ENCODE peak calls at places on chromosomes 6 and 20, in six cellular contexts. One of them, this sample, is unnamed.

GRCh38 chr6:13229205-13230085 is 98.9 kb downstream of the TBC1D7 start:
- DNase-seq in HCT116: peak
- DNase-seq in ovary: no peak
- DNase-seq in CD8-positive, alpha-beta T cell: peak
- DNase-seq in GM06990: peak
- DNase-seq in fibroblast of pulmonary artery: peak
- DNase-seq in this sample: peak

GRCh38 chr20:24357169-24357568 is 112.3 kb upstream of the SYNDIG1 start:
- DNase-seq in HCT116: no peak
- DNase-seq in ovary: no peak
- DNase-seq in CD8-positive, alpha-beta T cell: no peak
- DNase-seq in GM06990: no peak
- DNase-seq in fibroblast of pulmonary artery: no peak
- DNase-seq in this sample: peak

GRCh38 chr6:152004036-152004566 is 196.6 kb downstream of the ESR1 start:
- DNase-seq in HCT116: no peak
- DNase-seq in ovary: no peak
- DNase-seq in CD8-positive, alpha-beta T cell: no peak
- DNase-seq in GM06990: no peak
- DNase-seq in fibroblast of pulmonary artery: no peak
- DNase-seq in this sample: no peak

GRCh38 chr6:154165488-154165887 is 126.4 kb downstream of the OPRM1 start:
- DNase-seq in HCT116: no peak
- DNase-seq in ovary: no peak
- DNase-seq in CD8-positive, alpha-beta T cell: no peak
- DNase-seq in GM06990: no peak
- DNase-seq in fibroblast of pulmonary artery: peak
- DNase-seq in this sample: no peak

GRCh38 chr6:44542401-44543116 is 155.1 kb downstream of the CDC5L start:
- DNase-seq in HCT116: no peak
- DNase-seq in ovary: no peak
- DNase-seq in CD8-positive, alpha-beta T cell: no peak
- DNase-seq in GM06990: no peak
- DNase-seq in fibroblast of pulmonary artery: no peak
- DNase-seq in this sample: no peak

GRCh38 chr6:118893095-118893881 is 664 bp upstream of the ASF1A start:
- DNase-seq in HCT116: no peak
- DNase-seq in ovary: peak
- DNase-seq in CD8-positive, alpha-beta T cell: peak
- DNase-seq in GM06990: no peak
- DNase-seq in fibroblast of pulmonary artery: peak
- DNase-seq in this sample: no peak

GRCh38 chr6:38493929-38494547 is 145.7 kb downstream of the BTBD9 start:
- DNase-seq in HCT116: peak
- DNase-seq in ovary: peak
- DNase-seq in CD8-positive, alpha-beta T cell: peak
- DNase-seq in GM06990: peak
- DNase-seq in fibroblast of pulmonary artery: peak
- DNase-seq in this sample: peak

GRCh38 chr6:14919038-14919437 is 326.8 kb upstream of the JARID2 start:
- DNase-seq in HCT116: no peak
- DNase-seq in ovary: no peak
- DNase-seq in CD8-positive, alpha-beta T cell: no peak
- DNase-seq in GM06990: no peak
- DNase-seq in fibroblast of pulmonary artery: no peak
- DNase-seq in this sample: no peak

GRCh38 chr20:58670097-58670496 is 19.0 kb downstream of the STX16 start:
- DNase-seq in HCT116: no peak
- DNase-seq in ovary: no peak
- DNase-seq in CD8-positive, alpha-beta T cell: no peak
- DNase-seq in GM06990: no peak
- DNase-seq in fibroblast of pulmonary artery: no peak
- DNase-seq in this sample: no peak

GRCh38 chr6:53894086-53894485 is 99.3 kb downstream of the LRRC1 start:
- DNase-seq in HCT116: no peak
- DNase-seq in ovary: no peak
- DNase-seq in CD8-positive, alpha-beta T cell: no peak
- DNase-seq in GM06990: peak
- DNase-seq in fibroblast of pulmonary artery: peak
- DNase-seq in this sample: no peak

GRCh38 chr6:110093981-110094380 is 85.5 kb downstream of the WASF1 start:
- DNase-seq in HCT116: no peak
- DNase-seq in ovary: no peak
- DNase-seq in CD8-positive, alpha-beta T cell: no peak
- DNase-seq in GM06990: no peak
- DNase-seq in fibroblast of pulmonary artery: no peak
- DNase-seq in this sample: no peak

GRCh38 chr6:93424303-93425064 is 5.1 kb upstream of the EPHA7 start:
- DNase-seq in HCT116: no peak
- DNase-seq in ovary: no peak
- DNase-seq in CD8-positive, alpha-beta T cell: no peak
- DNase-seq in GM06990: no peak
- DNase-seq in fibroblast of pulmonary artery: peak
- DNase-seq in this sample: no peak

GRCh38 chr6:3393796-3394195 is 63.1 kb downstream of the SLC22A23 start:
- DNase-seq in HCT116: no peak
- DNase-seq in ovary: no peak
- DNase-seq in CD8-positive, alpha-beta T cell: no peak
- DNase-seq in GM06990: no peak
- DNase-seq in fibroblast of pulmonary artery: no peak
- DNase-seq in this sample: peak

GRCh38 chr6:135517527-135517926 is 20.0 kb upstream of the AHI1 start:
- DNase-seq in HCT116: no peak
- DNase-seq in ovary: no peak
- DNase-seq in CD8-positive, alpha-beta T cell: no peak
- DNase-seq in GM06990: no peak
- DNase-seq in fibroblast of pulmonary artery: no peak
- DNase-seq in this sample: no peak

GRCh38 chr6:145206247-145206907 is 528.9 kb downstream of the EPM2A start:
- DNase-seq in HCT116: no peak
- DNase-seq in ovary: no peak
- DNase-seq in CD8-positive, alpha-beta T cell: no peak
- DNase-seq in GM06990: no peak
- DNase-seq in fibroblast of pulmonary artery: peak
- DNase-seq in this sample: no peak

GRCh38 chr6:116596815-116597214 is 19.5 kb upstream of the RSPH4A start:
- DNase-seq in HCT116: no peak
- DNase-seq in ovary: no peak
- DNase-seq in CD8-positive, alpha-beta T cell: no peak
- DNase-seq in GM06990: no peak
- DNase-seq in fibroblast of pulmonary artery: peak
- DNase-seq in this sample: no peak

GRCh38 chr6:44386364-44386928 is 1.1 kb upstream of the CDC5L start:
- DNase-seq in HCT116: no peak
- DNase-seq in ovary: peak
- DNase-seq in CD8-positive, alpha-beta T cell: no peak
- DNase-seq in GM06990: no peak
- DNase-seq in fibroblast of pulmonary artery: no peak
- DNase-seq in this sample: no peak

GRCh38 chr6:137222376-137222775 is 3.2 kb upstream of the IFNGR1 start:
- DNase-seq in HCT116: no peak
- DNase-seq in ovary: no peak
- DNase-seq in CD8-positive, alpha-beta T cell: no peak
- DNase-seq in GM06990: no peak
- DNase-seq in fibroblast of pulmonary artery: peak
- DNase-seq in this sample: peak

GRCh38 chr20:62824476-62825287 is 7.8 kb downstream of the COL9A3 start:
- DNase-seq in HCT116: no peak
- DNase-seq in ovary: peak
- DNase-seq in CD8-positive, alpha-beta T cell: peak
- DNase-seq in GM06990: no peak
- DNase-seq in fibroblast of pulmonary artery: peak
- DNase-seq in this sample: no peak

GRCh38 chr6:158377866-158378265 is 65.6 kb downstream of the TULP4 start:
- DNase-seq in HCT116: no peak
- DNase-seq in ovary: no peak
- DNase-seq in CD8-positive, alpha-beta T cell: no peak
- DNase-seq in GM06990: no peak
- DNase-seq in fibroblast of pulmonary artery: peak
- DNase-seq in this sample: no peak

GRCh38 chr20:64001607-64002011 is 20.7 kb downstream of the PRPF6 start:
- DNase-seq in HCT116: no peak
- DNase-seq in ovary: no peak
- DNase-seq in CD8-positive, alpha-beta T cell: no peak
- DNase-seq in GM06990: no peak
- DNase-seq in fibroblast of pulmonary artery: no peak
- DNase-seq in this sample: peak

GRCh38 chr20:17537959-17538358 is 6.8 kb upstream of the BFSP1 start:
- DNase-seq in HCT116: no peak
- DNase-seq in ovary: no peak
- DNase-seq in CD8-positive, alpha-beta T cell: no peak
- DNase-seq in GM06990: no peak
- DNase-seq in fibroblast of pulmonary artery: no peak
- DNase-seq in this sample: no peak

GRCh38 chr6:14276066-14276465 is 158.5 kb downstream of the CD83 start:
- DNase-seq in HCT116: no peak
- DNase-seq in ovary: no peak
- DNase-seq in CD8-positive, alpha-beta T cell: no peak
- DNase-seq in GM06990: no peak
- DNase-seq in fibroblast of pulmonary artery: no peak
- DNase-seq in this sample: peak

DNA sequence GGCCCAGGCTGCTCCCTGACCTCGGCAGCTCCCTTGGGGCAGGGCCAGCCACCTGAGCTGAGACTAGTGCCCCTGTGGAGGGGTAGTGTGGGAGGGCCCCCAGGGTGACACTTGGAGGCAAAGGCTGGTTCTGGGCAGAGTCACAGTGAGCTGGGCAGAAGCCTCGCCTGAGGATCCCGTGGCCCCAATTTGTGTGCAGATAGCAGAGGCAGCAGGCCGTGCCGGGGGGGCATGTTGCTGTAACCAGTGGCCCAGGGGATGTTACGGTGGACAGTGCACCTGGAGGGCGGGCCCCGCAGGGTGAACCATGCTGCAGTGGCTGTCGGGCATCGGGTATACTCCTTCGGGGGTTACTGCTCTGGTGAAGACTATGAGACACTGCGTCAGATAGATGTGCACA is 2.9 kb downstream of the KLHDC3 start:
- DNase-seq in HCT116: no peak
- DNase-seq in ovary: no peak
- DNase-seq in CD8-positive, alpha-beta T cell: no peak
- DNase-seq in GM06990: no peak
- DNase-seq in fibroblast of pulmonary artery: no peak
- DNase-seq in this sample: no peak
- H3K4me3 ChIP-seq in HCT116: no peak
- H3K4me3 ChIP-seq in ovary: no peak
- H3K4me3 ChIP-seq in CD8-positive, alpha-beta T cell: no peak
- H3K4me3 ChIP-seq in GM06990: no peak
- H3K4me3 ChIP-seq in fibroblast of pulmonary artery: no peak
- H3K4me3 ChIP-seq in this sample: no peak

GRCh38 chr6:143333081-143333480 is 117.4 kb downstream of the ADAT2 start:
- DNase-seq in HCT116: no peak
- DNase-seq in ovary: no peak
- DNase-seq in CD8-positive, alpha-beta T cell: no peak
- DNase-seq in GM06990: no peak
- DNase-seq in fibroblast of pulmonary artery: no peak
- DNase-seq in this sample: no peak

GRCh38 chr6:143331362-143331761 is 119.1 kb downstream of the ADAT2 start:
- DNase-seq in HCT116: no peak
- DNase-seq in ovary: no peak
- DNase-seq in CD8-positive, alpha-beta T cell: no peak
- DNase-seq in GM06990: no peak
- DNase-seq in fibroblast of pulmonary artery: no peak
- DNase-seq in this sample: no peak

GRCh38 chr6:143332153-143332845 is 118.2 kb downstream of the ADAT2 start:
- DNase-seq in HCT116: no peak
- DNase-seq in ovary: no peak
- DNase-seq in CD8-positive, alpha-beta T cell: no peak
- DNase-seq in GM06990: no peak
- DNase-seq in fibroblast of pulmonary artery: no peak
- DNase-seq in this sample: no peak

GRCh38 chr6:143335865-143336264 is 114.6 kb downstream of the ADAT2 start:
- DNase-seq in HCT116: no peak
- DNase-seq in ovary: no peak
- DNase-seq in CD8-positive, alpha-beta T cell: no peak
- DNase-seq in GM06990: no peak
- DNase-seq in fibroblast of pulmonary artery: no peak
- DNase-seq in this sample: no peak

DNA sequence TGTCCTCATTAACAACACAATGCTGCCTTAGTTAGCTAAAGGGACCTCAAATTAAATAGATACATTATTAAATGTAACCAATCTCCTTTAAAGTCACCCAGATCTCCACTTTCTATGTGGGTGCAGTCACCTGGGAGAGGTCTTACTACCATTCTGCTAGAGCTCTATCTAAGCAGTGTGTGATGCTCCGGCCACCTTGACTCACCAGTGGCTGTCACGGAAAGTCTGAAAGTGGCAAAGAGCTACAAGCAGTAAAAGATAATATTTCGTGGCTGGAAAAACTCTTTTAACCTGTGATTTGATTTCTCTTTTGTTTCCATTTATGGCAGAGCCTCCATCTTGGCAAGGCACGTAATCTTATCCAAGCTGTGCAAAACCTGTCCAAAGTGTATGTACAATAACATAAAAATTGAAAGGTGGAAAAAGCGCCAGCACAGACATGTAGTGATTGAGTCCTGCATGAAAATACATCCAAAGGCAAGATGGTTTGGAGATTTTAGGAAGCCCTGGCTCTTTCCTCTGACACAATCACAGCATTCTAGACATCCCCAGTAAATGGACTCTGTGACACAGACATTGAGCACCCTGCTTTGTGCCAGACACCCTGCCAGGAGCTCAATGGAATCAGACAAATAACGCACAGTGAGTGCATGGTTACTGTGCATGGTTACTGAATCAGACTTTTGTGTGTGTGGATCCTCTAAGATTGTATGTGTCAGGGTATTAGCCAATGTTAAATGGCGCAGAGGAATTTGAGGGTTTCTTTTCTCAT is 116.6 kb downstream of the ADAT2 start:
- DNase-seq in HCT116: no peak
- DNase-seq in ovary: no peak
- DNase-seq in CD8-positive, alpha-beta T cell: no peak
- DNase-seq in GM06990: no peak
- DNase-seq in fibroblast of pulmonary artery: no peak
- DNase-seq in this sample: no peak
- H3K4me3 ChIP-seq in HCT116: no peak
- H3K4me3 ChIP-seq in ovary: no peak
- H3K4me3 ChIP-seq in CD8-positive, alpha-beta T cell: no peak
- H3K4me3 ChIP-seq in GM06990: no peak
- H3K4me3 ChIP-seq in fibroblast of pulmonary artery: no peak
- H3K4me3 ChIP-seq in this sample: no peak

GRCh38 chr6:19032486-19033295 is 645.5 kb downstream of the RNF144B start:
- DNase-seq in HCT116: no peak
- DNase-seq in ovary: no peak
- DNase-seq in CD8-positive, alpha-beta T cell: no peak
- DNase-seq in GM06990: no peak
- DNase-seq in fibroblast of pulmonary artery: no peak
- DNase-seq in this sample: no peak
- H3K4me3 ChIP-seq in HCT116: no peak
- H3K4me3 ChIP-seq in ovary: no peak
- H3K4me3 ChIP-seq in CD8-positive, alpha-beta T cell: no peak
- H3K4me3 ChIP-seq in GM06990: no peak
- H3K4me3 ChIP-seq in fibroblast of pulmonary artery: no peak
- H3K4me3 ChIP-seq in this sample: no peak

GRCh38 chr6:159979136-159979874 is 10.4 kb downstream of the IGF2R start:
- DNase-seq in HCT116: no peak
- DNase-seq in ovary: no peak
- DNase-seq in CD8-positive, alpha-beta T cell: peak
- DNase-seq in GM06990: peak
- DNase-seq in fibroblast of pulmonary artery: peak
- DNase-seq in this sample: no peak
- H3K4me3 ChIP-seq in HCT116: no peak
- H3K4me3 ChIP-seq in ovary: no peak
- H3K4me3 ChIP-seq in CD8-positive, alpha-beta T cell: no peak
- H3K4me3 ChIP-seq in GM06990: peak
- H3K4me3 ChIP-seq in fibroblast of pulmonary artery: no peak
- H3K4me3 ChIP-seq in this sample: no peak

This sample was measured in LNCaP clone FGC.